ENCODE peak calls at places on chromosomes 12 and 14, in seven cellular contexts. One of them, this sample, is unnamed.

GRCh38 chr14:73248294-73248868 is 11.1 kb downstream of the PAPLN start:
- DNase-seq in suprapubic skin: no peak
- DNase-seq in esophagus squamous epithelium: no peak
- DNase-seq in IMR-90: peak; percentile 7
- DNase-seq in transverse colon: no peak
- DNase-seq in prostate gland: no peak
- DNase-seq in tibial nerve: no peak
- DNase-seq in this sample: no peak

GRCh38 chr14:96253140-96253539 is 2.9 kb upstream of the BDKRB1 start:
- DNase-seq in suprapubic skin: no peak
- DNase-seq in esophagus squamous epithelium: no peak
- DNase-seq in IMR-90: peak; percentile 98
- DNase-seq in transverse colon: no peak
- DNase-seq in prostate gland: no peak
- DNase-seq in tibial nerve: no peak
- DNase-seq in this sample: no peak

GRCh38 chr12:124655317-124656213 is 88.2 kb upstream of the NCOR2 start:
- DNase-seq in suprapubic skin: no peak
- DNase-seq in esophagus squamous epithelium: no peak
- DNase-seq in IMR-90: peak; percentile 93
- DNase-seq in transverse colon: peak; percentile 59
- DNase-seq in prostate gland: no peak
- DNase-seq in tibial nerve: peak; percentile 84
- DNase-seq in this sample: peak; percentile 91

GRCh38 chr12:92055877-92056276 is 89.8 kb downstream of the BTG1 start:
- DNase-seq in suprapubic skin: no peak
- DNase-seq in esophagus squamous epithelium: no peak
- DNase-seq in IMR-90: no peak
- DNase-seq in transverse colon: peak; percentile 58
- DNase-seq in prostate gland: peak; percentile 56
- DNase-seq in tibial nerve: no peak
- DNase-seq in this sample: no peak

GRCh38 chr12:99954724-99955123 is 30.0 kb downstream of the ANKS1B start:
- DNase-seq in suprapubic skin: no peak
- DNase-seq in esophagus squamous epithelium: no peak
- DNase-seq in IMR-90: no peak
- DNase-seq in transverse colon: no peak
- DNase-seq in prostate gland: no peak
- DNase-seq in tibial nerve: no peak
- DNase-seq in this sample: no peak

GRCh38 chr12:78118036-78118435 is 287.3 kb downstream of the NAV3 start:
- DNase-seq in suprapubic skin: no peak
- DNase-seq in esophagus squamous epithelium: no peak
- DNase-seq in IMR-90: no peak
- DNase-seq in transverse colon: no peak
- DNase-seq in prostate gland: no peak
- DNase-seq in tibial nerve: no peak
- DNase-seq in this sample: no peak

GRCh38 chr14:92780444-92780843 is 13.7 kb upstream of the GOLGA5 start:
- DNase-seq in suprapubic skin: no peak
- DNase-seq in esophagus squamous epithelium: no peak
- DNase-seq in IMR-90: peak; percentile 59
- DNase-seq in transverse colon: no peak
- DNase-seq in prostate gland: no peak
- DNase-seq in tibial nerve: no peak
- DNase-seq in this sample: no peak

GRCh38 chr14:38616959-38617358 is 361.1 kb upstream of the CLEC14A start:
- DNase-seq in suprapubic skin: no peak
- DNase-seq in esophagus squamous epithelium: no peak
- DNase-seq in IMR-90: peak; percentile 7
- DNase-seq in transverse colon: no peak
- DNase-seq in prostate gland: no peak
- DNase-seq in tibial nerve: no peak
- DNase-seq in this sample: no peak

GRCh38 chr12:124861492-124861891 is 2.2 kb downstream of the SCARB1 start:
- DNase-seq in suprapubic skin: no peak
- DNase-seq in esophagus squamous epithelium: no peak
- DNase-seq in IMR-90: no peak
- DNase-seq in transverse colon: peak; percentile 38
- DNase-seq in prostate gland: peak; percentile 26
- DNase-seq in tibial nerve: peak; percentile 83
- DNase-seq in this sample: peak; percentile 84

GRCh38 chr14:102939329-102939728 is 16.9 kb downstream of the AMN start:
- DNase-seq in suprapubic skin: peak; percentile 54
- DNase-seq in esophagus squamous epithelium: no peak
- DNase-seq in IMR-90: no peak
- DNase-seq in transverse colon: no peak
- DNase-seq in prostate gland: no peak
- DNase-seq in tibial nerve: no peak
- DNase-seq in this sample: no peak

GRCh38 chr14:102935756-102936155 is 13.3 kb downstream of the AMN start:
- DNase-seq in suprapubic skin: no peak
- DNase-seq in esophagus squamous epithelium: no peak
- DNase-seq in IMR-90: no peak
- DNase-seq in transverse colon: no peak
- DNase-seq in prostate gland: no peak
- DNase-seq in tibial nerve: no peak
- DNase-seq in this sample: no peak

GRCh38 chr14:102937331-102938175 is 15.1 kb downstream of the AMN start:
- DNase-seq in suprapubic skin: peak; percentile 54
- DNase-seq in esophagus squamous epithelium: no peak
- DNase-seq in IMR-90: no peak
- DNase-seq in transverse colon: no peak
- DNase-seq in prostate gland: no peak
- DNase-seq in tibial nerve: no peak
- DNase-seq in this sample: no peak

GRCh38 chr14:102939820-102940561 is 17.5 kb downstream of the AMN start:
- DNase-seq in suprapubic skin: no peak
- DNase-seq in esophagus squamous epithelium: no peak
- DNase-seq in IMR-90: no peak
- DNase-seq in transverse colon: peak; percentile 73
- DNase-seq in prostate gland: peak; percentile 45
- DNase-seq in tibial nerve: no peak
- DNase-seq in this sample: no peak

DNA sequence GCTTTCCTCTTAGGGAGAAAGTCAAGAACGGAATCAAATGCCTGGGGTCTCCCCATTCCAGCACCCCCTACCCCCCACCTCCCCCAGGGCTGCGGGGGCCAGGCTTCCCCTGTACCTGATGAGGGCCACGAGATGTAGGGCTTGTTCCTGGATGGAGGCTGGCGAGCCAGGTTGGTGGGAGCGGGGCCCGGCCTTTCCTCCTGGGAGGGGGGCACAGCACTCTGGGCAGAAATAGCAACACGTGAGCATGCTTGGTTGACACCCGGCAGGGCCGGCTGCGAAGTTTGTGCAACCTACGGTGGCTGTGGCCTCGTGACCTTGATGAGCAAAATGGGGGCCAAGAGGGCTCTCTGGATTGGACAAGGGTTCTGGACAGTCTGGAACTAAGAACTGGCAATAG is 15.7 kb downstream of the AMN start:
- DNase-seq in suprapubic skin: no peak
- DNase-seq in esophagus squamous epithelium: no peak
- DNase-seq in IMR-90: no peak
- DNase-seq in transverse colon: no peak
- DNase-seq in prostate gland: no peak
- DNase-seq in tibial nerve: no peak
- DNase-seq in this sample: no peak
- H3K36me3 ChIP-seq in suprapubic skin: peaks cover 67% of the 10 kb centered on the region
- H3K36me3 ChIP-seq in esophagus squamous epithelium: peaks cover 44% of the 10 kb centered on the region
- H3K36me3 ChIP-seq in IMR-90: peaks cover 62% of the 10 kb centered on the region
- H3K36me3 ChIP-seq in transverse colon: no peaks in the 10 kb centered on the region
- H3K36me3 ChIP-seq in prostate gland: no peaks in the 10 kb centered on the region
- H3K36me3 ChIP-seq in tibial nerve: peaks cover 10% of the 10 kb centered on the region
- H3K36me3 ChIP-seq in this sample: no peaks in the 10 kb centered on the region

GRCh38 chr12:12784911-12785814 is at the start of gene APOLD1:
- DNase-seq in suprapubic skin: peak; percentile 76
- DNase-seq in esophagus squamous epithelium: no peak
- DNase-seq in IMR-90: no peak
- DNase-seq in transverse colon: no peak
- DNase-seq in prostate gland: no peak
- DNase-seq in tibial nerve: peak; percentile 33
- DNase-seq in this sample: no peak
- TF ChIP-seq POLR2A in suprapubic skin: peak; percentile 70
- TF ChIP-seq POLR2A in esophagus squamous epithelium: peak; percentile 83
- TF ChIP-seq POLR2A in IMR-90: no peak
- TF ChIP-seq POLR2A in transverse colon: peak; percentile 44
- TF ChIP-seq POLR2A in prostate gland: no peak
- TF ChIP-seq POLR2A in tibial nerve: no peak
- TF ChIP-seq POLR2A in this sample: peak; percentile 15

GRCh38 chr14:105986896-105987284 is 460.5 kb downstream of the TMEM121 start:
- DNase-seq in suprapubic skin: no peak
- DNase-seq in esophagus squamous epithelium: no peak
- DNase-seq in IMR-90: no peak
- DNase-seq in transverse colon: no peak
- DNase-seq in prostate gland: no peak
- DNase-seq in tibial nerve: no peak
- DNase-seq in this sample: no peak

GRCh38 chr14:105989746-105990302 is 463.4 kb downstream of the TMEM121 start:
- DNase-seq in suprapubic skin: no peak
- DNase-seq in esophagus squamous epithelium: no peak
- DNase-seq in IMR-90: no peak
- DNase-seq in transverse colon: no peak
- DNase-seq in prostate gland: no peak
- DNase-seq in tibial nerve: no peak
- DNase-seq in this sample: no peak

GRCh38 chr14:105982664-105983063 is 456.3 kb downstream of the TMEM121 start:
- DNase-seq in suprapubic skin: no peak
- DNase-seq in esophagus squamous epithelium: no peak
- DNase-seq in IMR-90: no peak
- DNase-seq in transverse colon: no peak
- DNase-seq in prostate gland: no peak
- DNase-seq in tibial nerve: no peak
- DNase-seq in this sample: no peak

DNA sequence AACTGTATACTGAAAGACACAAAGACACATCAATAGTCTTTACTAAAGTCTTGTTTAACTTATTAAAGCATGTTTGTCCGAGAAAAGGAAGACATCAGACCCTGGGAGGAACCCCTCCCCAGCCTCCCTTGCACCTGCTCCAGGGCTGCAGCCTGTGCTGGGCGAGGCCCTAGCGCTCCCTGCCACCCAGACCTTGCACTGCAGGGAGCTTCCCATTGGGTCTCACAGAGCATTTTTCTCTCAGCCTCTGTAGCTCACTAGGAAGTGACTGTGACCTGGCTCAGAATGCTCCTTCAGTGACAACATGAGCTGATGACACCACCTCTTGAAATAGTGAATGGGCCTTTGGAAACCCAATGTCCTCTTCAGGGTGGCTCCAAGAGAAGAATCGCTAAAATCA is 461.2 kb downstream of the TMEM121 start:
- DNase-seq in suprapubic skin: no peak
- DNase-seq in esophagus squamous epithelium: no peak
- DNase-seq in IMR-90: no peak
- DNase-seq in transverse colon: no peak
- DNase-seq in prostate gland: no peak
- DNase-seq in tibial nerve: no peak
- DNase-seq in this sample: no peak
- H3K4me1 ChIP-seq in suprapubic skin: no peaks in the 10 kb centered on the region
- H3K4me1 ChIP-seq in esophagus squamous epithelium: no peaks in the 10 kb centered on the region
- H3K4me1 ChIP-seq in IMR-90: no peaks in the 10 kb centered on the region
- H3K4me1 ChIP-seq in transverse colon: no peaks in the 10 kb centered on the region
- H3K4me1 ChIP-seq in prostate gland: no peaks in the 10 kb centered on the region
- H3K4me1 ChIP-seq in tibial nerve: no peaks in the 10 kb centered on the region
- H3K4me1 ChIP-seq in this sample: no peaks in the 10 kb centered on the region

GRCh38 chr14:67343601-67344230 is 15.9 kb downstream of the ATP6V1D start:
- DNase-seq in suprapubic skin: no peak
- DNase-seq in esophagus squamous epithelium: no peak
- DNase-seq in IMR-90: no peak
- DNase-seq in transverse colon: no peak
- DNase-seq in prostate gland: no peak
- DNase-seq in tibial nerve: no peak
- DNase-seq in this sample: no peak

DNA sequence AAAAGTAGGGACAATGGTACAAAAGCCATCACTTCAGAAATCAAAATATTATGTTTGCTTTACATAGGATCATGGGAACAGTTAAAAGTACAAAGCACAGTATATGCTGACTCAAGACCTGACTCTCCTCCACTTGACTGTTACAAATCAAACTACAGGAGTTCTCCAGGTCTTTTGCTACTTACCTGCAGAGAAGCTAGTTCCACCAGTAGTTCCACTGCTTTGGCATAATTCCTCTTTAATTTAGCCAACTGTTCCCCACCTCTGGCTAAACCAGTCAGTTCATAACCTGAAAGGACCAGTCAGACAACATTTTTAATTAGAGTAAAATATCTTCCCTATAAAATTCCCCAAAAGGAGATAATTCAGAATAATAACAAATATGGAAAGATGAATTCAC is 14.0 kb downstream of the ATP6V1D start:
- DNase-seq in suprapubic skin: no peak
- DNase-seq in esophagus squamous epithelium: no peak
- DNase-seq in IMR-90: no peak
- DNase-seq in transverse colon: no peak
- DNase-seq in prostate gland: peak; percentile 48
- DNase-seq in tibial nerve: no peak
- DNase-seq in this sample: no peak
- H3K36me3 ChIP-seq in suprapubic skin: peaks cover 78% of the 10 kb centered on the region
- H3K36me3 ChIP-seq in esophagus squamous epithelium: peaks cover 22% of the 10 kb centered on the region
- H3K36me3 ChIP-seq in IMR-90: peaks cover 43% of the 10 kb centered on the region
- H3K36me3 ChIP-seq in transverse colon: no peaks in the 10 kb centered on the region
- H3K36me3 ChIP-seq in prostate gland: peaks cover 5% of the 10 kb centered on the region
- H3K36me3 ChIP-seq in tibial nerve: peaks cover 7% of the 10 kb centered on the region
- H3K36me3 ChIP-seq in this sample: no peaks in the 10 kb centered on the region

GRCh38 chr12:53170876-53171724 is 9.4 kb upstream of the ZNF740 start:
- DNase-seq in suprapubic skin: no peak
- DNase-seq in esophagus squamous epithelium: no peak
- DNase-seq in IMR-90: no peak
- DNase-seq in transverse colon: no peak
- DNase-seq in prostate gland: no peak
- DNase-seq in tibial nerve: no peak
- DNase-seq in this sample: no peak

GRCh38 chr12:53172352-53172751 is 8.2 kb upstream of the ZNF740 start:
- DNase-seq in suprapubic skin: no peak
- DNase-seq in esophagus squamous epithelium: no peak
- DNase-seq in IMR-90: peak; percentile 81
- DNase-seq in transverse colon: no peak
- DNase-seq in prostate gland: no peak
- DNase-seq in tibial nerve: no peak
- DNase-seq in this sample: no peak

GRCh38 chr12:53169644-53170043 is 10.9 kb upstream of the ZNF740 start:
- DNase-seq in suprapubic skin: no peak
- DNase-seq in esophagus squamous epithelium: no peak
- DNase-seq in IMR-90: no peak
- DNase-seq in transverse colon: no peak
- DNase-seq in prostate gland: no peak
- DNase-seq in tibial nerve: no peak
- DNase-seq in this sample: no peak

GRCh38 chr12:53171725-53172329 is 8.7 kb upstream of the ZNF740 start:
- DNase-seq in suprapubic skin: no peak
- DNase-seq in esophagus squamous epithelium: no peak
- DNase-seq in IMR-90: no peak
- DNase-seq in transverse colon: no peak
- DNase-seq in prostate gland: peak; percentile 47
- DNase-seq in tibial nerve: no peak
- DNase-seq in this sample: no peak

GRCh38 chr12:53170245-53170644 is 10.3 kb upstream of the ZNF740 start:
- DNase-seq in suprapubic skin: no peak
- DNase-seq in esophagus squamous epithelium: no peak
- DNase-seq in IMR-90: no peak
- DNase-seq in transverse colon: no peak
- DNase-seq in prostate gland: no peak
- DNase-seq in tibial nerve: no peak
- DNase-seq in this sample: no peak
- TF ChIP-seq POLR2A in suprapubic skin: no peak
- TF ChIP-seq POLR2A in esophagus squamous epithelium: no peak
- TF ChIP-seq POLR2A in IMR-90: no peak
- TF ChIP-seq POLR2A in transverse colon: no peak
- TF ChIP-seq POLR2A in prostate gland: no peak
- TF ChIP-seq POLR2A in tibial nerve: no peak
- TF ChIP-seq POLR2A in this sample: no peak

GRCh38 chr12:96425321-96425720 is 25.1 kb upstream of the CDK17 start:
- DNase-seq in suprapubic skin: no peak
- DNase-seq in esophagus squamous epithelium: no peak
- DNase-seq in IMR-90: peak; percentile 97
- DNase-seq in transverse colon: no peak
- DNase-seq in prostate gland: no peak
- DNase-seq in tibial nerve: no peak
- DNase-seq in this sample: no peak
- H3K4me1 ChIP-seq in suprapubic skin: peaks cover 16% of the 10 kb centered on the region
- H3K4me1 ChIP-seq in esophagus squamous epithelium: peaks cover 12% of the 10 kb centered on the region
- H3K4me1 ChIP-seq in IMR-90: peaks cover 25% of the 10 kb centered on the region
- H3K4me1 ChIP-seq in transverse colon: no peaks in the 10 kb centered on the region
- H3K4me1 ChIP-seq in prostate gland: no peaks in the 10 kb centered on the region
- H3K4me1 ChIP-seq in tibial nerve: no peaks in the 10 kb centered on the region
- H3K4me1 ChIP-seq in this sample: peaks cover 1% of the 10 kb centered on the region

This sample was measured in ovary.